ENCODE peak calls at places on chromosomes 6 and 20, in nine cellular contexts. One of them, this sample, is unnamed.

GRCh38 chr6:73704260-73704659 is 8.3 kb downstream of the CD109 start:
- DNase-seq in uterus: no peak
- DNase-seq in heart left ventricle: no peak
- DNase-seq in esophagus squamous epithelium: no peak
- DNase-seq in upper lobe of left lung: no peak
- DNase-seq in breast epithelium: peak
- DNase-seq in H1: no peak
- DNase-seq in HCT116: peak
- DNase-seq in transverse colon: no peak
- DNase-seq in this sample: no peak

GRCh38 chr20:1536893-1537730 is 20.4 kb downstream of the SIRPD start:
- DNase-seq in transverse colon: no peak
- DNase-seq in heart left ventricle: no peak
- DNase-seq in esophagus squamous epithelium: no peak
- DNase-seq in uterus: no peak
- DNase-seq in breast epithelium: no peak
- DNase-seq in upper lobe of left lung: peak
- DNase-seq in HCT116: no peak
- DNase-seq in H1: no peak
- DNase-seq in this sample: no peak

GRCh38 chr6:147724454-147724853 is 216.0 kb downstream of the SAMD5 start:
- DNase-seq in H1: no peak
- DNase-seq in esophagus squamous epithelium: no peak
- DNase-seq in upper lobe of left lung: no peak
- DNase-seq in breast epithelium: no peak
- DNase-seq in uterus: no peak
- DNase-seq in heart left ventricle: no peak
- DNase-seq in HCT116: no peak
- DNase-seq in transverse colon: no peak
- DNase-seq in this sample: no peak

GRCh38 chr6:142258757-142259156 is 43.0 kb upstream of the ADGRG6 start:
- DNase-seq in uterus: no peak
- DNase-seq in upper lobe of left lung: no peak
- DNase-seq in esophagus squamous epithelium: no peak
- DNase-seq in HCT116: no peak
- DNase-seq in heart left ventricle: no peak
- DNase-seq in transverse colon: no peak
- DNase-seq in breast epithelium: no peak
- DNase-seq in H1: no peak
- DNase-seq in this sample: no peak

GRCh38 chr20:52682271-52682670 is 289.9 kb upstream of the TSHZ2 start:
- DNase-seq in HCT116: no peak
- DNase-seq in upper lobe of left lung: no peak
- DNase-seq in uterus: no peak
- DNase-seq in transverse colon: no peak
- DNase-seq in heart left ventricle: no peak
- DNase-seq in breast epithelium: no peak
- DNase-seq in H1: no peak
- DNase-seq in esophagus squamous epithelium: no peak
- DNase-seq in this sample: no peak

GRCh38 chr20:53660947-53661381 is 67.3 kb upstream of the ZNF217 start:
- DNase-seq in transverse colon: no peak
- DNase-seq in esophagus squamous epithelium: no peak
- DNase-seq in breast epithelium: no peak
- DNase-seq in HCT116: no peak
- DNase-seq in heart left ventricle: no peak
- DNase-seq in upper lobe of left lung: no peak
- DNase-seq in H1: no peak
- DNase-seq in uterus: no peak
- DNase-seq in this sample: no peak

GRCh38 chr6:28565823-28566526 is 40.3 kb downstream of the GPX5 start:
- DNase-seq in breast epithelium: no peak
- DNase-seq in uterus: no peak
- DNase-seq in heart left ventricle: no peak
- DNase-seq in HCT116: no peak
- DNase-seq in upper lobe of left lung: no peak
- DNase-seq in transverse colon: no peak
- DNase-seq in H1: no peak
- DNase-seq in esophagus squamous epithelium: no peak
- DNase-seq in this sample: no peak

GRCh38 chr6:24864345-24864744 is 65.6 kb upstream of the ARMH2 start:
- DNase-seq in heart left ventricle: no peak
- DNase-seq in uterus: no peak
- DNase-seq in esophagus squamous epithelium: no peak
- DNase-seq in HCT116: no peak
- DNase-seq in H1: no peak
- DNase-seq in transverse colon: no peak
- DNase-seq in upper lobe of left lung: no peak
- DNase-seq in breast epithelium: no peak
- DNase-seq in this sample: no peak

GRCh38 chr6:136550045-136550329 is 235 bp downstream of the MAP7 start:
- DNase-seq in HCT116: no peak
- DNase-seq in heart left ventricle: no peak
- DNase-seq in breast epithelium: no peak
- DNase-seq in uterus: no peak
- DNase-seq in esophagus squamous epithelium: no peak
- DNase-seq in upper lobe of left lung: no peak
- DNase-seq in transverse colon: no peak
- DNase-seq in H1: no peak
- DNase-seq in this sample: no peak

GRCh38 chr6:136549359-136550044 is 720 bp downstream of the MAP7 start:
- DNase-seq in transverse colon: peak
- DNase-seq in H1: peak
- DNase-seq in esophagus squamous epithelium: no peak
- DNase-seq in breast epithelium: no peak
- DNase-seq in uterus: no peak
- DNase-seq in HCT116: no peak
- DNase-seq in heart left ventricle: no peak
- DNase-seq in upper lobe of left lung: peak
- DNase-seq in this sample: no peak

GRCh38 chr6:136552054-136552453 is 1.8 kb upstream of the MAP7 start:
- DNase-seq in breast epithelium: no peak
- DNase-seq in heart left ventricle: no peak
- DNase-seq in uterus: no peak
- DNase-seq in upper lobe of left lung: no peak
- DNase-seq in transverse colon: no peak
- DNase-seq in HCT116: no peak
- DNase-seq in esophagus squamous epithelium: no peak
- DNase-seq in H1: no peak
- DNase-seq in this sample: no peak

GRCh38 chr6:136551103-136551502 is 881 bp upstream of the MAP7 start:
- DNase-seq in esophagus squamous epithelium: no peak
- DNase-seq in upper lobe of left lung: no peak
- DNase-seq in heart left ventricle: no peak
- DNase-seq in uterus: no peak
- DNase-seq in breast epithelium: no peak
- DNase-seq in HCT116: no peak
- DNase-seq in H1: no peak
- DNase-seq in transverse colon: no peak
- DNase-seq in this sample: no peak

DNA sequence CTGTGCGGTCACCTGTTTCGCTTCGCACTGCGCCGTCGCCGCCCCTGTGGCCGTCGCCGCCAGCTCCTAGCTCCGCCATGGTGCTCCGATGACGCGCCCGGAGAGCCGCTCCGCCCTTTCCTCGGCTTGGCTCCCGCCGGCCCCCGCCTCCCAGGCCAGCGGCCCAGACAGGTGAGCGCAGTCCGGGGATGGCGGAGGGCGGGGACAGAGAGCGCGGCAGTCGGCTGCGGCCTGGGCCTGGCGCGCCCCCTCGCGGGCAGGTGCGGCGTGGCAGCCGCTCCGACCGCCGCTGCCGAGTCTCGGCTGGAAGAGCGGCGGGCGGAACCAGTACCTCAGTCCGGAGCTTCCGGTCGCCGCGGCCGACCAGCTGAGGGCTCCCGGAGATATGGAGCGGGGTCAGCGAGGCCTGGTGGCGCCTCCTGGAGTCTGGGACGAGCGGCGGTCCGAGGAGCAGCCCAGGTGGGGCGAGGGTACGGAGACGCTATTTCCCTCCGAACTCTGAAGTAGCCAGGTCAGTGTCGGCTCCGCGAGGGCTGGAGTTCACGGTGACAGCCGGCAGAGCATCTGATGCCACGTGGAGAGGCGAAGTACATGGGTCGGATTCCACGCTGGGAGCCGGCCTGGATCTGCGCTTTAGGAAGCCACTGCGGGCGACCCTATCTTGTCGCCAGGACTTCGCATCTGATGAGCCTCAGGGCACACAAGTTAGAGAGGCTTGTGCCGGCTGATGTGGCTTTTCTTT is at the start of gene MAP7:
- DNase-seq in upper lobe of left lung: peak
- DNase-seq in transverse colon: peak
- DNase-seq in HCT116: peak
- DNase-seq in heart left ventricle: peak
- DNase-seq in uterus: peak
- DNase-seq in breast epithelium: peak
- DNase-seq in H1: peak
- DNase-seq in esophagus squamous epithelium: no peak
- DNase-seq in this sample: no peak
- TF ChIP-seq POLR2A in upper lobe of left lung: peak
- TF ChIP-seq POLR2A in transverse colon: peak
- TF ChIP-seq POLR2A in HCT116: no peak
- TF ChIP-seq POLR2A in heart left ventricle: no peak
- TF ChIP-seq POLR2A in uterus: peak
- TF ChIP-seq POLR2A in breast epithelium: no peak
- TF ChIP-seq POLR2A in H1: peak
- TF ChIP-seq POLR2A in esophagus squamous epithelium: peak
- TF ChIP-seq POLR2A in this sample: no peak

DNA sequence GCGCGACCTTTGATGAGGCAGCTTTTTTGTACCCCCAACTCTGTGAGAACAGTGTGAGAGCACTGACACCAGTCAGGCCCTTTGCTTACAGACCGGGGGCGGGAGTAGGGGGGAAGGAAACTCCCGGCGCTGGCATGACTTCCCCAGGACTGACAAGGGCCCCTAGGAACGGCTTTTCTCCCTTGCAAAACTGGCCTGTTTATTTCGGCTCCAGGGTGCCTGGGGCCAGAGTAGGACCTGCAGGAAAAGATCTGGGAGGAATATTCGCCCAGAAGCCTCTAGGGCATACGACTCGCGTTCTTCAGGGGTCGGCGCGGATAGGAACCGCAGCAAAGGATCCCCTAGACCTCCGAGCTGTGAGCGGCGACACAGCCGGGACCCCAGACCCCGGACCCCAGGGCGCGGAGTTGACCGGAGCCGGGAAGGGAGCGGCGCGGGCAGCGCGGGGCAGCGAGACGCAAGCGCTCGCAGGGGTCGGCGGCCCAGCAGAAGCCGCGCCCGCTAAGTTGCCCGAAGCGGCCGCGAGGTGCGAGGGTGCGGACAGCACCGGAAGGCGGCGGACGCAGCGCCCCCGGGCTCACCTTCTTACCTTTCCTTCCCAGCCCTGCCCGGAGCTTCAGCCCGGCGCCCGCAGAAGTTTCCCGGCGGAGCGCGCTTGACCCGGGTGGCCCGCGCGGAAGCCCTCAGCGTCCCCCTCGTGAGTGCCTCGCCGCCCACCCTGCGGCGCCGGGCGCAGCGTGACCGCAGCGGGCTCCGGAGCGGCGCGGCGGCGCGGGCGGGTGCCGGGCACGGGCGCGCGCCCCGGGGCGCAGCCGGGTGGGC is at the start of gene POPDC3:
- DNase-seq in uterus: no peak
- DNase-seq in H1: peak
- DNase-seq in transverse colon: peak
- DNase-seq in breast epithelium: no peak
- DNase-seq in HCT116: no peak
- DNase-seq in esophagus squamous epithelium: no peak
- DNase-seq in heart left ventricle: peak
- DNase-seq in upper lobe of left lung: peak
- DNase-seq in this sample: no peak
- TF ChIP-seq CTCF in uterus: no peak
- TF ChIP-seq CTCF in H1: peak
- TF ChIP-seq CTCF in transverse colon: no peak
- TF ChIP-seq CTCF in breast epithelium: no peak
- TF ChIP-seq CTCF in HCT116: no peak
- TF ChIP-seq CTCF in esophagus squamous epithelium: no peak
- TF ChIP-seq CTCF in heart left ventricle: no peak
- TF ChIP-seq CTCF in upper lobe of left lung: no peak
- TF ChIP-seq CTCF in this sample: no peak

GRCh38 chr6:106674541-106675229 is 45.3 kb downstream of the QRSL1 start:
- DNase-seq in uterus: no peak
- DNase-seq in heart left ventricle: no peak
- DNase-seq in breast epithelium: no peak
- DNase-seq in upper lobe of left lung: no peak
- DNase-seq in esophagus squamous epithelium: no peak
- DNase-seq in H1: no peak
- DNase-seq in HCT116: no peak
- DNase-seq in transverse colon: no peak
- DNase-seq in this sample: no peak

GRCh38 chr6:106671651-106672050 is 42.3 kb downstream of the QRSL1 start:
- DNase-seq in H1: no peak
- DNase-seq in heart left ventricle: no peak
- DNase-seq in transverse colon: no peak
- DNase-seq in upper lobe of left lung: no peak
- DNase-seq in esophagus squamous epithelium: no peak
- DNase-seq in uterus: no peak
- DNase-seq in HCT116: no peak
- DNase-seq in breast epithelium: no peak
- DNase-seq in this sample: no peak

DNA sequence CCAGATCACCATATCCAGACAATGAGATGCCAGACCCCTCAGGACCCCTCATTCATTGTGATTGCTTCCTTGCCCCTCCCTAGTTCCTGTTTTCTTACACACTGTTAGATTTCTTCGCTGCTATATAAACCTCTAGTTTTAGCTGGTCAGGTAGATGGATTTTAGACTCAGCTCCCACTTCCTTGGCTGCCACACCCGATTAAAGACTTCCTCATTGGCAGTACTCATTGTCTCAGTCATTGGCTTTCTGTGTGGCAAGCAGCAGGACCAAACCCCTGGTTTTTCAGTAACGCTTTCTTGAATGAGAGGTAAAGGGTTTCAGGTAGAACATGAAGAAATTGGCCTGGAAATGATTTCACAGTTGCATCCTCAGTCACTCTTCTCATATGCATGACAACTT is 47.9 kb downstream of the QRSL1 start:
- DNase-seq in upper lobe of left lung: no peak
- DNase-seq in breast epithelium: no peak
- DNase-seq in transverse colon: peak
- DNase-seq in H1: no peak
- DNase-seq in heart left ventricle: no peak
- DNase-seq in esophagus squamous epithelium: no peak
- DNase-seq in HCT116: no peak
- DNase-seq in uterus: no peak
- DNase-seq in this sample: no peak
- H3K27ac ChIP-seq in upper lobe of left lung: no peak
- H3K27ac ChIP-seq in breast epithelium: no peak
- H3K27ac ChIP-seq in transverse colon: no peak
- H3K27ac ChIP-seq in H1: no peak
- H3K27ac ChIP-seq in heart left ventricle: no peak
- H3K27ac ChIP-seq in esophagus squamous epithelium: no peak
- H3K27ac ChIP-seq in HCT116: no peak
- H3K27ac ChIP-seq in uterus: no peak
- H3K27ac ChIP-seq in this sample: no peak

DNA sequence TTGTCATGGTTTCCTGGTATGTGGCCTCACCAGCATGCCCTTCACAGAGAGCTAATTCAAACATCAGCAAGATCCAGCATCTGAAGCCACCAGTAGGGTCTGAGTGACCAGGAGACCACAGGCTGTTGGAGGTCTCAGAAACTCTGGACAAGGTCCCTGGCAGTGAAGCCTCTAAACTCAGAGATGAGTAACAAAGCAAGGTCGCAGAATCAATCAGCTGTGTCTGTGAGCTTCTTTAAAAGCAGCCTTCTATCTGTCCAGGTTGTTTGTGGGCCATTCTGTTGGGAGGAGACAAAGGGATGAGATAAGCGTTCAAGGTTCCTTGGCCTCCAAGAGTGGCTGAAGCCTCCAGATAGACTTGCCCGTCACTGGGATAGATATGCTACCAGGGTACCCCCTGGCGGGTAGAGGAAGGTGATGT is 234.8 kb upstream of the RREB1 start:
- DNase-seq in upper lobe of left lung: no peak
- DNase-seq in H1: no peak
- DNase-seq in heart left ventricle: no peak
- DNase-seq in transverse colon: no peak
- DNase-seq in uterus: no peak
- DNase-seq in HCT116: no peak
- DNase-seq in breast epithelium: no peak
- DNase-seq in esophagus squamous epithelium: no peak
- DNase-seq in this sample: no peak
- TF ChIP-seq POLR2A in upper lobe of left lung: no peak
- TF ChIP-seq POLR2A in H1: peak
- TF ChIP-seq POLR2A in heart left ventricle: no peak
- TF ChIP-seq POLR2A in transverse colon: no peak
- TF ChIP-seq POLR2A in uterus: no peak
- TF ChIP-seq POLR2A in HCT116: no peak
- TF ChIP-seq POLR2A in breast epithelium: no peak
- TF ChIP-seq POLR2A in esophagus squamous epithelium: no peak
- TF ChIP-seq POLR2A in this sample: no peak